ENCODE peak calls at places on chromosomes 6 and 20, in nine cellular contexts. One of them, this sample, is unnamed.

GRCh38 chr20:57596998-57597939 is 23.0 kb downstream of the ZBP1 start:
- DNase-seq in NCI-H1417: peak
- DNase-seq in activated gamma-delta T cell treated with Interleukin-2 at 50 U/mL for 16 hours: peak
- DNase-seq in progenitor cell of endocrine pancreas: peak
- DNase-seq in stimulated activated CD4-positive, alpha-beta T cell treated with anti-CD3 and anti-CD28 coated beads, Interleukin-1b, Interleukin-23, amount 100 ng/mL, for 24 hours: peak
- DNase-seq in lower leg skin: peak
- DNase-seq in effector memory CD4-positive, alpha-beta T cell: peak
- DNase-seq in pancreas: peak
- DNase-seq in NCI-H2029: peak
- DNase-seq in this sample: peak

GRCh38 chr20:58112017-58112781 is 116.3 kb downstream of the ANKRD60 start:
- DNase-seq in NCI-H1417: peak
- DNase-seq in activated gamma-delta T cell treated with Interleukin-2 at 50 U/mL for 16 hours: no peak
- DNase-seq in progenitor cell of endocrine pancreas: no peak
- DNase-seq in stimulated activated CD4-positive, alpha-beta T cell treated with anti-CD3 and anti-CD28 coated beads, Interleukin-1b, Interleukin-23, amount 100 ng/mL, for 24 hours: no peak
- DNase-seq in lower leg skin: peak
- DNase-seq in effector memory CD4-positive, alpha-beta T cell: no peak
- DNase-seq in pancreas: no peak
- DNase-seq in NCI-H2029: no peak
- DNase-seq in this sample: no peak

GRCh38 chr6:30533460-30534294 is 22.6 kb downstream of the GNL1 start:
- DNase-seq in NCI-H1417: no peak
- DNase-seq in activated gamma-delta T cell treated with Interleukin-2 at 50 U/mL for 16 hours: no peak
- DNase-seq in progenitor cell of endocrine pancreas: no peak
- DNase-seq in stimulated activated CD4-positive, alpha-beta T cell treated with anti-CD3 and anti-CD28 coated beads, Interleukin-1b, Interleukin-23, amount 100 ng/mL, for 24 hours: no peak
- DNase-seq in lower leg skin: no peak
- DNase-seq in effector memory CD4-positive, alpha-beta T cell: no peak
- DNase-seq in pancreas: no peak
- DNase-seq in NCI-H2029: no peak
- DNase-seq in this sample: peak

GRCh38 chr6:118708055-118708454 is 56.7 kb upstream of the CEP85L start:
- DNase-seq in NCI-H1417: no peak
- DNase-seq in activated gamma-delta T cell treated with Interleukin-2 at 50 U/mL for 16 hours: no peak
- DNase-seq in progenitor cell of endocrine pancreas: no peak
- DNase-seq in stimulated activated CD4-positive, alpha-beta T cell treated with anti-CD3 and anti-CD28 coated beads, Interleukin-1b, Interleukin-23, amount 100 ng/mL, for 24 hours: no peak
- DNase-seq in lower leg skin: no peak
- DNase-seq in effector memory CD4-positive, alpha-beta T cell: no peak
- DNase-seq in pancreas: no peak
- DNase-seq in NCI-H2029: no peak
- DNase-seq in this sample: no peak

GRCh38 chr6:150831577-150831976 is 33.9 kb upstream of the MTHFD1L start:
- DNase-seq in NCI-H1417: no peak
- DNase-seq in activated gamma-delta T cell treated with Interleukin-2 at 50 U/mL for 16 hours: no peak
- DNase-seq in progenitor cell of endocrine pancreas: no peak
- DNase-seq in stimulated activated CD4-positive, alpha-beta T cell treated with anti-CD3 and anti-CD28 coated beads, Interleukin-1b, Interleukin-23, amount 100 ng/mL, for 24 hours: no peak
- DNase-seq in lower leg skin: no peak
- DNase-seq in effector memory CD4-positive, alpha-beta T cell: no peak
- DNase-seq in pancreas: no peak
- DNase-seq in NCI-H2029: no peak
- DNase-seq in this sample: no peak

GRCh38 chr6:53066059-53066406 is 829 bp downstream of the FBXO9 start:
- DNase-seq in NCI-H1417: peak
- DNase-seq in activated gamma-delta T cell treated with Interleukin-2 at 50 U/mL for 16 hours: peak
- DNase-seq in progenitor cell of endocrine pancreas: peak
- DNase-seq in stimulated activated CD4-positive, alpha-beta T cell treated with anti-CD3 and anti-CD28 coated beads, Interleukin-1b, Interleukin-23, amount 100 ng/mL, for 24 hours: peak
- DNase-seq in lower leg skin: peak
- DNase-seq in effector memory CD4-positive, alpha-beta T cell: no peak
- DNase-seq in pancreas: peak
- DNase-seq in NCI-H2029: peak
- DNase-seq in this sample: no peak

GRCh38 chr6:41462033-41462432 is 84.1 kb upstream of the FOXP4 start:
- DNase-seq in NCI-H1417: no peak
- DNase-seq in activated gamma-delta T cell treated with Interleukin-2 at 50 U/mL for 16 hours: no peak
- DNase-seq in progenitor cell of endocrine pancreas: no peak
- DNase-seq in stimulated activated CD4-positive, alpha-beta T cell treated with anti-CD3 and anti-CD28 coated beads, Interleukin-1b, Interleukin-23, amount 100 ng/mL, for 24 hours: no peak
- DNase-seq in lower leg skin: no peak
- DNase-seq in effector memory CD4-positive, alpha-beta T cell: no peak
- DNase-seq in pancreas: no peak
- DNase-seq in NCI-H2029: no peak
- DNase-seq in this sample: no peak

GRCh38 chr6:21679761-21680265 is 86.3 kb downstream of the SOX4 start:
- DNase-seq in NCI-H1417: no peak
- DNase-seq in activated gamma-delta T cell treated with Interleukin-2 at 50 U/mL for 16 hours: no peak
- DNase-seq in progenitor cell of endocrine pancreas: no peak
- DNase-seq in stimulated activated CD4-positive, alpha-beta T cell treated with anti-CD3 and anti-CD28 coated beads, Interleukin-1b, Interleukin-23, amount 100 ng/mL, for 24 hours: no peak
- DNase-seq in lower leg skin: no peak
- DNase-seq in effector memory CD4-positive, alpha-beta T cell: no peak
- DNase-seq in pancreas: no peak
- DNase-seq in NCI-H2029: no peak
- DNase-seq in this sample: no peak

GRCh38 chr6:82951389-82951788 is 114.3 kb downstream of the UBE3D start:
- DNase-seq in NCI-H1417: no peak
- DNase-seq in activated gamma-delta T cell treated with Interleukin-2 at 50 U/mL for 16 hours: no peak
- DNase-seq in progenitor cell of endocrine pancreas: no peak
- DNase-seq in stimulated activated CD4-positive, alpha-beta T cell treated with anti-CD3 and anti-CD28 coated beads, Interleukin-1b, Interleukin-23, amount 100 ng/mL, for 24 hours: no peak
- DNase-seq in lower leg skin: no peak
- DNase-seq in effector memory CD4-positive, alpha-beta T cell: no peak
- DNase-seq in pancreas: no peak
- DNase-seq in NCI-H2029: no peak
- DNase-seq in this sample: no peak

GRCh38 chr6:163226836-163227485 is 187.6 kb upstream of the QKI start:
- DNase-seq in NCI-H1417: no peak
- DNase-seq in activated gamma-delta T cell treated with Interleukin-2 at 50 U/mL for 16 hours: no peak
- DNase-seq in progenitor cell of endocrine pancreas: no peak
- DNase-seq in stimulated activated CD4-positive, alpha-beta T cell treated with anti-CD3 and anti-CD28 coated beads, Interleukin-1b, Interleukin-23, amount 100 ng/mL, for 24 hours: no peak
- DNase-seq in lower leg skin: no peak
- DNase-seq in effector memory CD4-positive, alpha-beta T cell: no peak
- DNase-seq in pancreas: no peak
- DNase-seq in NCI-H2029: no peak
- DNase-seq in this sample: no peak

GRCh38 chr20:22691369-22692118 is 107.2 kb upstream of the FOXA2 start:
- DNase-seq in NCI-H1417: peak
- DNase-seq in activated gamma-delta T cell treated with Interleukin-2 at 50 U/mL for 16 hours: peak
- DNase-seq in progenitor cell of endocrine pancreas: peak
- DNase-seq in stimulated activated CD4-positive, alpha-beta T cell treated with anti-CD3 and anti-CD28 coated beads, Interleukin-1b, Interleukin-23, amount 100 ng/mL, for 24 hours: peak
- DNase-seq in lower leg skin: peak
- DNase-seq in effector memory CD4-positive, alpha-beta T cell: no peak
- DNase-seq in pancreas: peak
- DNase-seq in NCI-H2029: peak
- DNase-seq in this sample: peak

GRCh38 chr20:31951203-31951529 is 680 bp downstream of the PDRG1 start:
- DNase-seq in NCI-H1417: no peak
- DNase-seq in activated gamma-delta T cell treated with Interleukin-2 at 50 U/mL for 16 hours: no peak
- DNase-seq in progenitor cell of endocrine pancreas: no peak
- DNase-seq in stimulated activated CD4-positive, alpha-beta T cell treated with anti-CD3 and anti-CD28 coated beads, Interleukin-1b, Interleukin-23, amount 100 ng/mL, for 24 hours: no peak
- DNase-seq in lower leg skin: no peak
- DNase-seq in effector memory CD4-positive, alpha-beta T cell: no peak
- DNase-seq in pancreas: no peak
- DNase-seq in NCI-H2029: no peak
- DNase-seq in this sample: no peak

GRCh38 chr6:13538084-13538483 is 36.3 kb upstream of the SIRT5 start:
- DNase-seq in NCI-H1417: peak
- DNase-seq in activated gamma-delta T cell treated with Interleukin-2 at 50 U/mL for 16 hours: no peak
- DNase-seq in progenitor cell of endocrine pancreas: no peak
- DNase-seq in stimulated activated CD4-positive, alpha-beta T cell treated with anti-CD3 and anti-CD28 coated beads, Interleukin-1b, Interleukin-23, amount 100 ng/mL, for 24 hours: no peak
- DNase-seq in lower leg skin: no peak
- DNase-seq in effector memory CD4-positive, alpha-beta T cell: no peak
- DNase-seq in pancreas: no peak
- DNase-seq in NCI-H2029: no peak
- DNase-seq in this sample: no peak

GRCh38 chr20:62576815-62577214 is 65.5 kb upstream of the SLCO4A1 start:
- DNase-seq in NCI-H1417: no peak
- DNase-seq in activated gamma-delta T cell treated with Interleukin-2 at 50 U/mL for 16 hours: no peak
- DNase-seq in progenitor cell of endocrine pancreas: peak
- DNase-seq in stimulated activated CD4-positive, alpha-beta T cell treated with anti-CD3 and anti-CD28 coated beads, Interleukin-1b, Interleukin-23, amount 100 ng/mL, for 24 hours: no peak
- DNase-seq in lower leg skin: no peak
- DNase-seq in effector memory CD4-positive, alpha-beta T cell: no peak
- DNase-seq in pancreas: no peak
- DNase-seq in NCI-H2029: no peak
- DNase-seq in this sample: no peak

GRCh38 chr6:42276008-42276890 is 58.6 kb upstream of the MRPS10 start:
- DNase-seq in NCI-H1417: no peak
- DNase-seq in activated gamma-delta T cell treated with Interleukin-2 at 50 U/mL for 16 hours: no peak
- DNase-seq in progenitor cell of endocrine pancreas: no peak
- DNase-seq in stimulated activated CD4-positive, alpha-beta T cell treated with anti-CD3 and anti-CD28 coated beads, Interleukin-1b, Interleukin-23, amount 100 ng/mL, for 24 hours: no peak
- DNase-seq in lower leg skin: no peak
- DNase-seq in effector memory CD4-positive, alpha-beta T cell: no peak
- DNase-seq in pancreas: no peak
- DNase-seq in NCI-H2029: no peak
- DNase-seq in this sample: no peak

GRCh38 chr20:62741191-62741676 is 32.6 kb downstream of the NTSR1 start:
- DNase-seq in NCI-H1417: no peak
- DNase-seq in activated gamma-delta T cell treated with Interleukin-2 at 50 U/mL for 16 hours: no peak
- DNase-seq in progenitor cell of endocrine pancreas: no peak
- DNase-seq in stimulated activated CD4-positive, alpha-beta T cell treated with anti-CD3 and anti-CD28 coated beads, Interleukin-1b, Interleukin-23, amount 100 ng/mL, for 24 hours: no peak
- DNase-seq in lower leg skin: no peak
- DNase-seq in effector memory CD4-positive, alpha-beta T cell: no peak
- DNase-seq in pancreas: no peak
- DNase-seq in NCI-H2029: no peak
- DNase-seq in this sample: no peak

GRCh38 chr6:9628819-9629218 is 786.1 kb downstream of the TFAP2A start:
- DNase-seq in NCI-H1417: no peak
- DNase-seq in activated gamma-delta T cell treated with Interleukin-2 at 50 U/mL for 16 hours: no peak
- DNase-seq in progenitor cell of endocrine pancreas: no peak
- DNase-seq in stimulated activated CD4-positive, alpha-beta T cell treated with anti-CD3 and anti-CD28 coated beads, Interleukin-1b, Interleukin-23, amount 100 ng/mL, for 24 hours: no peak
- DNase-seq in lower leg skin: no peak
- DNase-seq in effector memory CD4-positive, alpha-beta T cell: no peak
- DNase-seq in pancreas: no peak
- DNase-seq in NCI-H2029: no peak
- DNase-seq in this sample: no peak

GRCh38 chr6:133947302-133947900 is 5.6 kb upstream of the TBPL1 start:
- DNase-seq in NCI-H1417: no peak
- DNase-seq in activated gamma-delta T cell treated with Interleukin-2 at 50 U/mL for 16 hours: no peak
- DNase-seq in progenitor cell of endocrine pancreas: no peak
- DNase-seq in stimulated activated CD4-positive, alpha-beta T cell treated with anti-CD3 and anti-CD28 coated beads, Interleukin-1b, Interleukin-23, amount 100 ng/mL, for 24 hours: no peak
- DNase-seq in lower leg skin: no peak
- DNase-seq in effector memory CD4-positive, alpha-beta T cell: no peak
- DNase-seq in pancreas: peak
- DNase-seq in NCI-H2029: peak
- DNase-seq in this sample: no peak

GRCh38 chr6:73394577-73395354 is at the start of gene DDX43:
- DNase-seq in NCI-H1417: no peak
- DNase-seq in activated gamma-delta T cell treated with Interleukin-2 at 50 U/mL for 16 hours: no peak
- DNase-seq in progenitor cell of endocrine pancreas: no peak
- DNase-seq in stimulated activated CD4-positive, alpha-beta T cell treated with anti-CD3 and anti-CD28 coated beads, Interleukin-1b, Interleukin-23, amount 100 ng/mL, for 24 hours: no peak
- DNase-seq in lower leg skin: peak
- DNase-seq in effector memory CD4-positive, alpha-beta T cell: no peak
- DNase-seq in pancreas: peak
- DNase-seq in NCI-H2029: no peak
- DNase-seq in this sample: peak

GRCh38 chr6:14079433-14079832 is 38.1 kb upstream of the CD83 start:
- DNase-seq in NCI-H1417: no peak
- DNase-seq in activated gamma-delta T cell treated with Interleukin-2 at 50 U/mL for 16 hours: no peak
- DNase-seq in progenitor cell of endocrine pancreas: no peak
- DNase-seq in stimulated activated CD4-positive, alpha-beta T cell treated with anti-CD3 and anti-CD28 coated beads, Interleukin-1b, Interleukin-23, amount 100 ng/mL, for 24 hours: peak
- DNase-seq in lower leg skin: peak
- DNase-seq in effector memory CD4-positive, alpha-beta T cell: no peak
- DNase-seq in pancreas: no peak
- DNase-seq in NCI-H2029: no peak
- DNase-seq in this sample: no peak

GRCh38 chr20:52914870-52915269 is 57.3 kb upstream of the TSHZ2 start:
- DNase-seq in NCI-H1417: no peak
- DNase-seq in activated gamma-delta T cell treated with Interleukin-2 at 50 U/mL for 16 hours: no peak
- DNase-seq in progenitor cell of endocrine pancreas: no peak
- DNase-seq in stimulated activated CD4-positive, alpha-beta T cell treated with anti-CD3 and anti-CD28 coated beads, Interleukin-1b, Interleukin-23, amount 100 ng/mL, for 24 hours: no peak
- DNase-seq in lower leg skin: no peak
- DNase-seq in effector memory CD4-positive, alpha-beta T cell: no peak
- DNase-seq in pancreas: no peak
- DNase-seq in NCI-H2029: no peak
- DNase-seq in this sample: no peak

GRCh38 chr6:140043357-140043756 is 668.9 kb upstream of the CITED2 start:
- DNase-seq in NCI-H1417: no peak
- DNase-seq in activated gamma-delta T cell treated with Interleukin-2 at 50 U/mL for 16 hours: no peak
- DNase-seq in progenitor cell of endocrine pancreas: no peak
- DNase-seq in stimulated activated CD4-positive, alpha-beta T cell treated with anti-CD3 and anti-CD28 coated beads, Interleukin-1b, Interleukin-23, amount 100 ng/mL, for 24 hours: no peak
- DNase-seq in lower leg skin: no peak
- DNase-seq in effector memory CD4-positive, alpha-beta T cell: no peak
- DNase-seq in pancreas: no peak
- DNase-seq in NCI-H2029: no peak
- DNase-seq in this sample: no peak

GRCh38 chr6:150898390-150899170 is 33.1 kb downstream of the MTHFD1L start:
- DNase-seq in NCI-H1417: no peak
- DNase-seq in activated gamma-delta T cell treated with Interleukin-2 at 50 U/mL for 16 hours: no peak
- DNase-seq in progenitor cell of endocrine pancreas: no peak
- DNase-seq in stimulated activated CD4-positive, alpha-beta T cell treated with anti-CD3 and anti-CD28 coated beads, Interleukin-1b, Interleukin-23, amount 100 ng/mL, for 24 hours: no peak
- DNase-seq in lower leg skin: no peak
- DNase-seq in effector memory CD4-positive, alpha-beta T cell: no peak
- DNase-seq in pancreas: no peak
- DNase-seq in NCI-H2029: no peak
- DNase-seq in this sample: no peak

GRCh38 chr6:23456396-23456795 is 669.6 kb upstream of the NRSN1 start:
- DNase-seq in NCI-H1417: no peak
- DNase-seq in activated gamma-delta T cell treated with Interleukin-2 at 50 U/mL for 16 hours: no peak
- DNase-seq in progenitor cell of endocrine pancreas: no peak
- DNase-seq in stimulated activated CD4-positive, alpha-beta T cell treated with anti-CD3 and anti-CD28 coated beads, Interleukin-1b, Interleukin-23, amount 100 ng/mL, for 24 hours: no peak
- DNase-seq in lower leg skin: no peak
- DNase-seq in effector memory CD4-positive, alpha-beta T cell: no peak
- DNase-seq in pancreas: no peak
- DNase-seq in NCI-H2029: no peak
- DNase-seq in this sample: no peak

GRCh38 chr6:9522101-9522500 is 892.8 kb downstream of the TFAP2A start:
- DNase-seq in NCI-H1417: no peak
- DNase-seq in activated gamma-delta T cell treated with Interleukin-2 at 50 U/mL for 16 hours: no peak
- DNase-seq in progenitor cell of endocrine pancreas: no peak
- DNase-seq in stimulated activated CD4-positive, alpha-beta T cell treated with anti-CD3 and anti-CD28 coated beads, Interleukin-1b, Interleukin-23, amount 100 ng/mL, for 24 hours: no peak
- DNase-seq in lower leg skin: no peak
- DNase-seq in effector memory CD4-positive, alpha-beta T cell: no peak
- DNase-seq in pancreas: no peak
- DNase-seq in NCI-H2029: no peak
- DNase-seq in this sample: no peak

GRCh38 chr6:130937942-130938604 is 110.9 kb downstream of the SMLR1 start:
- DNase-seq in NCI-H1417: no peak
- DNase-seq in activated gamma-delta T cell treated with Interleukin-2 at 50 U/mL for 16 hours: no peak
- DNase-seq in progenitor cell of endocrine pancreas: no peak
- DNase-seq in stimulated activated CD4-positive, alpha-beta T cell treated with anti-CD3 and anti-CD28 coated beads, Interleukin-1b, Interleukin-23, amount 100 ng/mL, for 24 hours: no peak
- DNase-seq in lower leg skin: no peak
- DNase-seq in effector memory CD4-positive, alpha-beta T cell: no peak
- DNase-seq in pancreas: no peak
- DNase-seq in NCI-H2029: no peak
- DNase-seq in this sample: no peak

GRCh38 chr6:129893513-129894098 is 32.5 kb upstream of the TMEM244 start:
- DNase-seq in NCI-H1417: peak
- DNase-seq in activated gamma-delta T cell treated with Interleukin-2 at 50 U/mL for 16 hours: no peak
- DNase-seq in progenitor cell of endocrine pancreas: no peak
- DNase-seq in stimulated activated CD4-positive, alpha-beta T cell treated with anti-CD3 and anti-CD28 coated beads, Interleukin-1b, Interleukin-23, amount 100 ng/mL, for 24 hours: no peak
- DNase-seq in lower leg skin: no peak
- DNase-seq in effector memory CD4-positive, alpha-beta T cell: no peak
- DNase-seq in pancreas: no peak
- DNase-seq in NCI-H2029: no peak
- DNase-seq in this sample: no peak

GRCh38 chr6:45951291-45951690 is 64.4 kb downstream of the CLIC5 start:
- DNase-seq in NCI-H1417: no peak
- DNase-seq in activated gamma-delta T cell treated with Interleukin-2 at 50 U/mL for 16 hours: no peak
- DNase-seq in progenitor cell of endocrine pancreas: no peak
- DNase-seq in stimulated activated CD4-positive, alpha-beta T cell treated with anti-CD3 and anti-CD28 coated beads, Interleukin-1b, Interleukin-23, amount 100 ng/mL, for 24 hours: no peak
- DNase-seq in lower leg skin: no peak
- DNase-seq in effector memory CD4-positive, alpha-beta T cell: no peak
- DNase-seq in pancreas: no peak
- DNase-seq in NCI-H2029: no peak
- DNase-seq in this sample: no peak